ENCODE peak calls at places on chromosomes 6 and 20, in four cellular contexts. U is HS-27A, E is pancreas, W is SK-N-DZ. D is an unnamed sample.

GRCh38 chr20:37439223-37439933 is 81.7 kb upstream of the NNAT start:
- DNase-seq in E (no peak), W (no peak), U (no peak), D (no peak)

GRCh38 chr6:162964703-162965140 is 236.9 kb downstream of the PACRG start:
- DNase-seq in U (peak), E (no peak), W (no peak), D (no peak)

GRCh38 chr6:141580988-141581387 is 551.7 kb upstream of the GJE1 start:
- DNase-seq in W (no peak), E (no peak), U (peak), D (no peak)

GRCh38 chr20:8161262-8162071 is 29.4 kb downstream of the PLCB1 start:
- DNase-seq in W (no peak), U (no peak), E (no peak), D (no peak)

GRCh38 chr6:101626264-101626663 is 232.8 kb downstream of the GRIK2 start:
- DNase-seq in U (no peak), W (no peak), E (no peak), D (no peak)

GRCh38 chr6:27188885-27189418 is 58.5 kb upstream of the PRSS16 start:
- DNase-seq in E (peak), U (peak), W (peak), D (no peak)

GRCh38 chr20:63284083-63284440 is 8.9 kb upstream of the COL20A1 start:
- DNase-seq in E (no peak), W (no peak), U (no peak), D (no peak)

GRCh38 chr6:53734473-53735299 is 60.1 kb upstream of the LRRC1 start:
- DNase-seq in U (no peak), W (no peak), E (peak), D (no peak)

GRCh38 chr6:106512048-106512957 is 117.0 kb downstream of the RTN4IP1 start:
- DNase-seq in W (no peak), E (peak), U (no peak), D (no peak)

GRCh38 chr20:5642155-5642981 is 107.8 kb upstream of the SHLD1 start:
- DNase-seq in E (no peak), U (no peak), W (no peak), D (no peak)

GRCh38 chr20:62872184-62872862 is 10.7 kb upstream of the TCFL5 start:
- DNase-seq in E (no peak), W (no peak), U (no peak), D (no peak)

GRCh38 chr6:160395187-160395586 is 47.0 kb downstream of the SLC22A3 start:
- DNase-seq in E (no peak), U (no peak), W (no peak), D (no peak)

GRCh38 chr6:834879-835278 is 141.9 kb upstream of the EXOC2 start:
- DNase-seq in W (no peak), E (no peak), U (no peak), D (no peak)

GRCh38 chr6:20447157-20447556 is 45.5 kb downstream of the E2F3 start:
- DNase-seq in E (no peak), U (no peak), W (no peak), D (no peak)

GRCh38 chr6:624979-625378 is 31.9 kb downstream of the HUS1B start:
- DNase-seq in E (no peak), W (peak), U (no peak), D (no peak)

GRCh38 chr6:136510782-136511181 is 39.4 kb downstream of the MAP7 start:
- DNase-seq in E (no peak), U (no peak), W (no peak), D (no peak)

GRCh38 chr20:14134004-14134403 is 138.7 kb downstream of the MACROD2 start:
- DNase-seq in W (no peak), U (no peak), E (no peak), D (no peak)

GRCh38 chr6:104625536-104625935 is 234.2 kb downstream of the HACE1 start:
- DNase-seq in U (peak), E (no peak), W (no peak), D (no peak)

GRCh38 chr6:157528931-157529653 is 148.1 kb downstream of the ZDHHC14 start:
- DNase-seq in W (no peak), U (no peak), E (no peak), D (no peak)

GRCh38 chr6:127026247-127026646 is 92.2 kb upstream of the RSPO3 start:
- DNase-seq in E (no peak), U (no peak), W (no peak), D (no peak)

GRCh38 chr6:52826513-52826912 is 14.1 kb downstream of the GSTA5 start:
- DNase-seq in E (no peak), U (no peak), W (no peak), D (no peak)

GRCh38 chr6:163176097-163176496 is 238.4 kb upstream of the QKI start:
- DNase-seq in E (no peak), W (no peak), U (no peak), D (no peak)